ENCODE peak calls at places on chromosome 12, in five cellular contexts. V is ovary, F is suprapubic skin, Z is transverse colon, O is GM12892. L is an unnamed sample.

GRCh38 chr12:86774841-86775386 is 518.7 kb upstream of the MGAT4C start:
- DNase-seq in V (no peak), F (no peak), Z (no peak), O (no peak), L (no peak)

GRCh38 chr12:169528-170360 is 44.2 kb downstream of the SLC6A12 start:
- DNase-seq in V (no peak), F (no peak), Z (no peak), O (no peak), L (no peak)

GRCh38 chr12:6061661-6062060 is 62.8 kb downstream of the VWF start:
- DNase-seq in V (no peak), F (no peak), Z (no peak), O (no peak), L (no peak)

GRCh38 chr12:132408001-132408400 is 78.6 kb upstream of the GALNT9 start:
- DNase-seq in V (no peak), F (no peak), Z (no peak), O (no peak), L (no peak)

GRCh38 chr12:114444422-114445279 is 38.7 kb upstream of the TBX5 start:
- DNase-seq in V (no peak), F (no peak), Z (no peak), O (no peak), L (no peak)

GRCh38 chr12:123141615-123142517 is 9.0 kb downstream of the PITPNM2 start:
- DNase-seq in V (peak; percentile 82), F (peak; percentile 64), Z (peak; percentile 84), O (no peak), L (no peak)

GRCh38 chr12:98845957-98846356 is 200.9 kb downstream of the APAF1 start:
- DNase-seq in V (no peak), F (no peak), Z (no peak), O (no peak), L (no peak)

GRCh38 chr12:80769553-80770140 is 52.9 kb downstream of the MYF5 start:
- DNase-seq in V (no peak), F (no peak), Z (no peak), O (no peak), L (no peak)

GRCh38 chr12:20528208-20528607 is 159.9 kb downstream of the PDE3A start:
- DNase-seq in V (no peak), F (no peak), Z (no peak), O (no peak), L (no peak)

DNA sequence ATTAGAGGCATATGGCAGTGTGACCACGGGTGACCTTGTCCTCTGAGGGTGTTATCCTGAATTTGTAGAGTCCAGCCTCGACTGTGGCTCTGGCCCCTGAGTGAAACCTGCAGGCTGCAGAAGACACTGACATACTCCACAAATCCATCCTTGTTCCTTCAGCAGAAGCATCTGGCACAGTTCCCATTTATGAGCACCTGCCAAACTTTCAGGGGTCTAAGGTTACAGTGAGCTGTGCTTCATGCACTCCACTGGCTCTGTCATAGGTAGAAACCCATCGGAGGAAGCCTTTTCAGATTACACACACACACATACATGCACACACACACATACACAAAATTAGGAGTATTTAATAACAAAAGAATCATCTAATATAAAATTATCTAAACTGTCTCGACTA is 13.6 kb upstream of the NUAK1 start:
- DNase-seq in V (no peak), F (no peak), Z (no peak), O (no peak), L (no peak)
- TF ChIP-seq POLR2A in V (no peak), F (no peak), Z (no peak), O (no peak), L (no peak)

GRCh38 chr12:108390495-108391203 is 51.5 kb upstream of the CMKLR1 start:
- DNase-seq in V (no peak), F (no peak), Z (no peak), O (no peak), L (no peak)
- TF ChIP-seq POLR2A in V (no peak), F (no peak), Z (no peak), O (no peak), L (no peak)

DNA sequence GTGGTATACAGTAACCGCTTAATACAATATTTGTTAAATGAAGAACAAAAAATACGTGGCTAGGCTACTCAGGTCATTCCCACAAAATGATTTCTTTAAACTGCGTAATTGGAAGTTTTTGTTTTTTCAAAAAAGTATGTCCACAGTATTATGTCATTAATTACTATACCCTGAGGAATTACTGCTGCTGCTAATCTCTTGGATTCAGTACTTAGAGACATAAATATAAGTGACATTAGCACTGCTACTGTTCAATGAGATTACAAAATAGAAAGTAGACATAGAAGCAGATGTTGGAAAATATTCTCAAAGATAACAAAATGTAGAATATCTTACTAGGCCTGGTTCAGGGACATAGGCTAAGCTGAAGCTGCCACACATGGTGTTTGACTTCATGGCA is 36.3 kb downstream of the HMGA2 start:
- DNase-seq in V (no peak), F (no peak), Z (no peak), O (no peak), L (no peak)
- TF ChIP-seq POLR2A in V (no peak), F (no peak), Z (no peak), O (no peak), L (no peak)

DNA sequence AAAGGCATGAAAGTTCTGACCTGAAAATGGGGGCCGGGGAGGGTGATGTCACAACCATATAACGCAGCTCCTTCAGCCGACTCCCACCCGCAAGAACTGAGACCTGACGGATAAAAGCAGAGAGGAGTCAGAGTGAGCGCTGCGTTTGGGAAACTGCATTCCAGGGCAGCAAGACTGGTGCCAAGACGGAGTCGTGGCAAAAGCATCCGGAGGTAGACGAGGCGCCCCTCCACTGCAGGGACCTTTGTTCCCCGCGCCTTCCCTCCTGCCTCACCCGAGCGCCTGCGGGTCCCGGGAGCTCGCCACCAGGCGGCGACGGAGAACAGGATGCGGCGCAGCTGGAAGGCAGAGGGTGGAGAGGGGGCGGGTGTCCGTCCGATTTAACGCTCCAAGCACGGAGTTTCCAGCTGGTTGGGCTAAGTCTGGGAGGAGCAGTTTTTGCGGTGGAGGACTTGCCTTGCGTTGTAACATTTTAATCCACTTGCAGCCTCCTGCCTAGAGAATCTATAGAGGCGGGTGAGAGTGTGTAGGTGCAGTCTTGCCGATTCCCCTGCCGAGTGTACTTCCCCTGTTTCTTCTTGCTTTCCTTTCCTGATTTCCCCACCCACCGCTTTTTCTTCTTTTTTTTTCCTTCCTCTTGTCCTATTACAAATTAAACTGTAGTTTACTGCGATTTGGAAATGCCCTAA is 1.2 kb upstream of the CPNE8 start:
- DNase-seq in V (peak; percentile 85), F (peak; percentile 90), Z (peak; percentile 91), O (peak; percentile 47), L (peak; percentile 97)
- TF ChIP-seq POLR2A in V (peak; percentile 65), F (peak; percentile 32), Z (peak; percentile 45), O (no peak), L (no peak)